ENCODE peak calls at places on chromosome 20, in four cellular contexts. P is NCI-H1105; F is CD8-positive, alpha-beta T cell; Y is stimulated activated CD4-positive, alpha-beta T cell treated with anti-CD3 and anti-CD28 coated beads, Interleukin-4, amount 100 ng/mL, for 4 hours. O is an unnamed sample.
A peak's percentile ranks its signal among the peaks of the same experiment; 100 is the strongest.

GRCh38 chr20:25019381-25020155 is 27.0 kb upstream of the APMAP start:
- DNase-seq in P (no peak), F (no peak), Y (no peak), O (no peak)

GRCh38 chr20:36950432-36951197 is 893 bp downstream of the SAMHD1 start:
- DNase-seq in P (no peak), F (peak; percentile 24), Y (peak; percentile 35), O (no peak)

GRCh38 chr20:17938889-17939619 is 29.5 kb downstream of the SNX5 start:
- DNase-seq in P (peak; percentile 77), F (peak; percentile 31), Y (peak; percentile 41), O (peak; percentile 83)

GRCh38 chr20:53827996-53828672 is 234.5 kb upstream of the ZNF217 start:
- DNase-seq in P (no peak), F (no peak), Y (no peak), O (no peak)

GRCh38 chr20:33925867-33926266 is 67.8 kb upstream of the RALY start:
- DNase-seq in P (no peak), F (no peak), Y (no peak), O (no peak)

GRCh38 chr20:48657426-48658197 is 170.2 kb downstream of the PREX1 start:
- DNase-seq in P (peak; percentile 52), F (peak; percentile 54), Y (peak; percentile 61), O (peak; percentile 85)

GRCh38 chr20:13342469-13343242 is 121.6 kb downstream of the ISM1 start:
- DNase-seq in P (no peak), F (no peak), Y (no peak), O (no peak)

GRCh38 chr20:54040528-54040927 is 29.9 kb downstream of the BCAS1 start:
- DNase-seq in P (no peak), F (no peak), Y (no peak), O (no peak)

GRCh38 chr20:58512808-58513552 is 2.2 kb downstream of the APCDD1L start:
- DNase-seq in P (no peak), F (no peak), Y (no peak), O (no peak)

GRCh38 chr20:25045343-25045712 is 12.6 kb downstream of the ACSS1 start:
- DNase-seq in P (no peak), F (no peak), Y (no peak), O (peak; percentile 46)

GRCh38 chr20:2006452-2007381 is 12.9 kb upstream of the PDYN start:
- DNase-seq in P (peak; percentile 61), F (peak; percentile 4), Y (no peak), O (no peak)

GRCh38 chr20:61761453-61762207 is 304.1 kb downstream of the TAF4 start:
- DNase-seq in P (no peak), F (no peak), Y (no peak), O (no peak)

GRCh38 chr20:4091332-4092135 is 76.2 kb upstream of the RNF24 start:
- DNase-seq in P (no peak), F (peak; percentile 23), Y (no peak), O (peak; percentile 75)

GRCh38 chr20:10855031-10855430 is 181.2 kb upstream of the JAG1 start:
- DNase-seq in P (no peak), F (no peak), Y (no peak), O (no peak)

GRCh38 chr20:57208198-57208597 is 58.2 kb downstream of the BMP7 start:
- DNase-seq in P (no peak), F (no peak), Y (no peak), O (no peak)

GRCh38 chr20:64079273-64080012 is at the start of gene RGS19:
- DNase-seq in P (peak; percentile 38), F (peak; percentile 65), Y (peak; percentile 67), O (peak; percentile 93)

GRCh38 chr20:17806739-17807441 is 107.1 kb downstream of the BANF2 start:
- DNase-seq in P (no peak), F (no peak), Y (no peak), O (peak; percentile 94)

GRCh38 chr20:47090835-47091234 is 196.2 kb downstream of the EYA2 start:
- DNase-seq in P (no peak), F (no peak), Y (no peak), O (no peak)

GRCh38 chr20:2237059-2237458 is 58.7 kb upstream of the TGM3 start:
- DNase-seq in P (no peak), F (no peak), Y (no peak), O (peak; percentile 83)

GRCh38 chr20:63112491-63113219 is 103.3 kb downstream of the YTHDF1 start:
- DNase-seq in P (no peak), F (no peak), Y (no peak), O (peak; percentile 20)

GRCh38 chr20:51533291-51534172 is 9.0 kb downstream of the NFATC2 start:
- DNase-seq in P (no peak), F (no peak), Y (no peak), O (no peak)

GRCh38 chr20:43389839-43390626 is 67.7 kb upstream of the SRSF6 start:
- DNase-seq in P (no peak), F (no peak), Y (no peak), O (no peak)

GRCh38 chr20:57405236-57406016 is 14.2 kb downstream of the RBM38 start:
- DNase-seq in P (no peak), F (no peak), Y (no peak), O (peak; percentile 42)

GRCh38 chr20:46931699-46932098 is 37.1 kb downstream of the EYA2 start:
- DNase-seq in P (no peak), F (no peak), Y (no peak), O (no peak)

GRCh38 chr20:62652051-62652893 is 10.0 kb downstream of the SLCO4A1 start:
- DNase-seq in P (no peak), F (peak; percentile 58), Y (peak; percentile 73), O (peak; percentile 97)

GRCh38 chr20:48818481-48818987 is 9.3 kb downstream of the PREX1 start:
- DNase-seq in P (no peak), F (peak; percentile 42), Y (no peak), O (no peak)

GRCh38 chr20:15236812-15237211 is 899.4 kb upstream of the FLRT3 start:
- DNase-seq in P (no peak), F (no peak), Y (no peak), O (no peak)

GRCh38 chr20:61185841-61186601 is 66.0 kb upstream of the CDH4 start:
- DNase-seq in P (no peak), F (no peak), Y (no peak), O (no peak)

GRCh38 chr20:44973053-44973452 is 6.7 kb downstream of the STK4 start:
- DNase-seq in P (no peak), F (no peak), Y (no peak), O (no peak)

GRCh38 chr20:1803216-1804128 is 91.7 kb upstream of the SIRPA start:
- DNase-seq in P (peak; percentile 47), F (no peak), Y (no peak), O (peak; percentile 86)

GRCh38 chr20:3461191-3461874 is 9.5 kb upstream of the ATRN start:
- DNase-seq in P (no peak), F (no peak), Y (no peak), O (no peak)

GRCh38 chr20:45970646-45971424 is 1.2 kb downstream of the ZNF335 start:
- DNase-seq in P (no peak), F (no peak), Y (peak; percentile 7), O (peak; percentile 75)

GRCh38 chr20:62898970-62899632 is 27.2 kb downstream of the DIDO1 start:
- DNase-seq in P (no peak), F (no peak), Y (no peak), O (no peak)

GRCh38 chr20:58017237-58017969 is 211.1 kb downstream of the ANKRD60 start:
- DNase-seq in P (no peak), F (no peak), Y (no peak), O (peak; percentile 65)

GRCh38 chr20:19317240-19318069 is 105.0 kb downstream of the SLC24A3 start:
- DNase-seq in P (no peak), F (no peak), Y (no peak), O (no peak)

GRCh38 chr20:44805991-44806729 is 4.2 kb downstream of the RIMS4 start:
- DNase-seq in P (no peak), F (no peak), Y (no peak), O (peak; percentile 90)

GRCh38 chr20:50338479-50339195 is 148.0 kb downstream of the CEBPB start:
- DNase-seq in P (no peak), F (no peak), Y (peak; percentile 28), O (no peak)